ENCODE peak calls at places on chromosomes 3 and 15, in five cellular contexts. One of them, this sample, is unnamed.

GRCh38 chr3:57977755-57978715 is 30.2 kb upstream of the FLNB start:
- DNase-seq in CD8-positive, alpha-beta T cell: no peak
- DNase-seq in right atrium auricular region: no peak
- DNase-seq in tibial artery: no peak
- DNase-seq in body of pancreas: no peak
- DNase-seq in this sample: peak; percentile 89

GRCh38 chr15:64046347-64047153 is at the start of gene DAPK2:
- DNase-seq in CD8-positive, alpha-beta T cell: peak; percentile 63
- DNase-seq in right atrium auricular region: peak; percentile 64
- DNase-seq in tibial artery: peak; percentile 75
- DNase-seq in body of pancreas: peak; percentile 75
- DNase-seq in this sample: peak; percentile 83

GRCh38 chr15:25175789-25176615 is 221.2 kb downstream of the SNRPN start:
- DNase-seq in CD8-positive, alpha-beta T cell: no peak
- DNase-seq in right atrium auricular region: peak; percentile 43
- DNase-seq in tibial artery: no peak
- DNase-seq in body of pancreas: peak; percentile 1
- DNase-seq in this sample: no peak

GRCh38 chr3:111616417-111617105 is 21.4 kb upstream of the ZBED2 start:
- DNase-seq in CD8-positive, alpha-beta T cell: peak; percentile 24
- DNase-seq in right atrium auricular region: no peak
- DNase-seq in tibial artery: no peak
- DNase-seq in body of pancreas: no peak
- DNase-seq in this sample: peak; percentile 58

GRCh38 chr15:74433592-74434259 is at the start of gene SEMA7A:
- DNase-seq in CD8-positive, alpha-beta T cell: peak; percentile 61
- DNase-seq in right atrium auricular region: peak; percentile 79
- DNase-seq in tibial artery: peak; percentile 89
- DNase-seq in body of pancreas: peak; percentile 84
- DNase-seq in this sample: peak; percentile 65

GRCh38 chr15:59191855-59192237 is 14.8 kb upstream of the LDHAL6B start:
- DNase-seq in CD8-positive, alpha-beta T cell: no peak
- DNase-seq in right atrium auricular region: no peak
- DNase-seq in tibial artery: no peak
- DNase-seq in body of pancreas: no peak
- DNase-seq in this sample: no peak

GRCh38 chr15:72358532-72359180 is 17.2 kb downstream of the HEXA start:
- DNase-seq in CD8-positive, alpha-beta T cell: no peak
- DNase-seq in right atrium auricular region: peak; percentile 64
- DNase-seq in tibial artery: no peak
- DNase-seq in body of pancreas: peak; percentile 37
- DNase-seq in this sample: peak; percentile 14

GRCh38 chr3:52896613-52897012 is 735 bp downstream of the STIMATE start:
- DNase-seq in CD8-positive, alpha-beta T cell: no peak
- DNase-seq in right atrium auricular region: no peak
- DNase-seq in tibial artery: no peak
- DNase-seq in body of pancreas: no peak
- DNase-seq in this sample: no peak

GRCh38 chr15:67746450-67746849 is 78.9 kb upstream of the SKOR1 start:
- DNase-seq in CD8-positive, alpha-beta T cell: no peak
- DNase-seq in right atrium auricular region: no peak
- DNase-seq in tibial artery: no peak
- DNase-seq in body of pancreas: no peak
- DNase-seq in this sample: no peak

GRCh38 chr3:47910777-47911440 is 105.3 kb downstream of the MAP4 start:
- DNase-seq in CD8-positive, alpha-beta T cell: no peak
- DNase-seq in right atrium auricular region: no peak
- DNase-seq in tibial artery: no peak
- DNase-seq in body of pancreas: no peak
- DNase-seq in this sample: no peak

GRCh38 chr3:14508966-14509795 is 31.0 kb downstream of the GRIP2 start:
- DNase-seq in CD8-positive, alpha-beta T cell: peak; percentile 62
- DNase-seq in right atrium auricular region: no peak
- DNase-seq in tibial artery: peak; percentile 69
- DNase-seq in body of pancreas: peak; percentile 54
- DNase-seq in this sample: peak; percentile 50

GRCh38 chr3:76199382-76199781 is 414.0 kb upstream of the ZNF717 start:
- DNase-seq in CD8-positive, alpha-beta T cell: no peak
- DNase-seq in right atrium auricular region: no peak
- DNase-seq in tibial artery: no peak
- DNase-seq in body of pancreas: no peak
- DNase-seq in this sample: no peak

GRCh38 chr15:67884514-67885225 is 44.8 kb upstream of the RNU6-1 start:
- DNase-seq in CD8-positive, alpha-beta T cell: peak; percentile 24
- DNase-seq in right atrium auricular region: peak; percentile 81
- DNase-seq in tibial artery: peak; percentile 92
- DNase-seq in body of pancreas: peak; percentile 88
- DNase-seq in this sample: peak; percentile 96

GRCh38 chr15:82764740-82765139 is 41.1 kb downstream of the FSD2 start:
- DNase-seq in CD8-positive, alpha-beta T cell: no peak
- DNase-seq in right atrium auricular region: no peak
- DNase-seq in tibial artery: no peak
- DNase-seq in body of pancreas: no peak
- DNase-seq in this sample: no peak

GRCh38 chr3:119239421-119239820 is 1.3 kb downstream of the B4GALT4 start:
- DNase-seq in CD8-positive, alpha-beta T cell: no peak
- DNase-seq in right atrium auricular region: no peak
- DNase-seq in tibial artery: no peak
- DNase-seq in body of pancreas: no peak
- DNase-seq in this sample: peak; percentile 66

GRCh38 chr3:177425042-177425441 is 227.8 kb upstream of the TBL1XR1 start:
- DNase-seq in CD8-positive, alpha-beta T cell: no peak
- DNase-seq in right atrium auricular region: no peak
- DNase-seq in tibial artery: no peak
- DNase-seq in body of pancreas: no peak
- DNase-seq in this sample: no peak

GRCh38 chr3:49554639-49555265 is 475 bp downstream of the BSN start:
- DNase-seq in CD8-positive, alpha-beta T cell: no peak
- DNase-seq in right atrium auricular region: no peak
- DNase-seq in tibial artery: no peak
- DNase-seq in body of pancreas: peak; percentile 54
- DNase-seq in this sample: peak; percentile 34

GRCh38 chr15:24955549-24955929 is 752 bp downstream of the SNRPN start:
- DNase-seq in CD8-positive, alpha-beta T cell: peak; percentile 3
- DNase-seq in right atrium auricular region: no peak
- DNase-seq in tibial artery: peak; percentile 68
- DNase-seq in body of pancreas: peak; percentile 7
- DNase-seq in this sample: no peak

GRCh38 chr3:97636465-97636864 is 128.1 kb upstream of the ARL6 start:
- DNase-seq in CD8-positive, alpha-beta T cell: no peak
- DNase-seq in right atrium auricular region: no peak
- DNase-seq in tibial artery: no peak
- DNase-seq in body of pancreas: no peak
- DNase-seq in this sample: no peak

GRCh38 chr3:195839260-195840010 is 27.7 kb upstream of the MUC4 start:
- DNase-seq in CD8-positive, alpha-beta T cell: no peak
- DNase-seq in right atrium auricular region: no peak
- DNase-seq in tibial artery: no peak
- DNase-seq in body of pancreas: no peak
- DNase-seq in this sample: no peak

GRCh38 chr3:123299581-123299980 is 97.8 kb downstream of the SEC22A start:
- DNase-seq in CD8-positive, alpha-beta T cell: no peak
- DNase-seq in right atrium auricular region: no peak
- DNase-seq in tibial artery: no peak
- DNase-seq in body of pancreas: no peak
- DNase-seq in this sample: no peak

GRCh38 chr3:138092023-138092422 is 23.4 kb downstream of the DZIP1L start:
- DNase-seq in CD8-positive, alpha-beta T cell: no peak
- DNase-seq in right atrium auricular region: no peak
- DNase-seq in tibial artery: no peak
- DNase-seq in body of pancreas: no peak
- DNase-seq in this sample: no peak

GRCh38 chr3:37826933-37827332 is 34.7 kb upstream of the CTDSPL start:
- DNase-seq in CD8-positive, alpha-beta T cell: no peak
- DNase-seq in right atrium auricular region: no peak
- DNase-seq in tibial artery: no peak
- DNase-seq in body of pancreas: no peak
- DNase-seq in this sample: no peak

GRCh38 chr15:50280271-50280670 is 14.7 kb upstream of the HDC start:
- DNase-seq in CD8-positive, alpha-beta T cell: no peak
- DNase-seq in right atrium auricular region: no peak
- DNase-seq in tibial artery: no peak
- DNase-seq in body of pancreas: no peak
- DNase-seq in this sample: no peak

GRCh38 chr3:192091831-192092230 is 630.9 kb downstream of the PYDC2 start:
- DNase-seq in CD8-positive, alpha-beta T cell: no peak
- DNase-seq in right atrium auricular region: no peak
- DNase-seq in tibial artery: no peak
- DNase-seq in body of pancreas: no peak
- DNase-seq in this sample: no peak

GRCh38 chr3:15630646-15631350 is 29.3 kb downstream of the BTD start:
- DNase-seq in CD8-positive, alpha-beta T cell: no peak
- DNase-seq in right atrium auricular region: no peak
- DNase-seq in tibial artery: no peak
- DNase-seq in body of pancreas: no peak
- DNase-seq in this sample: no peak

GRCh38 chr3:193452338-193452737 is 73.8 kb upstream of the ATP13A5 start:
- DNase-seq in CD8-positive, alpha-beta T cell: no peak
- DNase-seq in right atrium auricular region: no peak
- DNase-seq in tibial artery: no peak
- DNase-seq in body of pancreas: no peak
- DNase-seq in this sample: no peak

GRCh38 chr15:29550834-29551465 is 271.3 kb downstream of the TJP1 start:
- DNase-seq in CD8-positive, alpha-beta T cell: no peak
- DNase-seq in right atrium auricular region: no peak
- DNase-seq in tibial artery: no peak
- DNase-seq in body of pancreas: peak; percentile 48
- DNase-seq in this sample: no peak

GRCh38 chr3:35664460-35664919 is 25.2 kb downstream of the ARPP21 start:
- DNase-seq in CD8-positive, alpha-beta T cell: no peak
- DNase-seq in right atrium auricular region: no peak
- DNase-seq in tibial artery: peak; percentile 61
- DNase-seq in body of pancreas: peak; percentile 17
- DNase-seq in this sample: peak; percentile 12

GRCh38 chr3:184381261-184382224 is 1.7 kb downstream of the CHRD start:
- DNase-seq in CD8-positive, alpha-beta T cell: no peak
- DNase-seq in right atrium auricular region: peak; percentile 67
- DNase-seq in tibial artery: peak; percentile 83
- DNase-seq in body of pancreas: no peak
- DNase-seq in this sample: no peak

GRCh38 chr3:184383033-184383740 is 3.3 kb downstream of the CHRD start:
- DNase-seq in CD8-positive, alpha-beta T cell: no peak
- DNase-seq in right atrium auricular region: no peak
- DNase-seq in tibial artery: peak; percentile 47
- DNase-seq in body of pancreas: no peak
- DNase-seq in this sample: no peak

GRCh38 chr3:184384342-184384741 is 4.5 kb downstream of the CHRD start:
- DNase-seq in CD8-positive, alpha-beta T cell: no peak
- DNase-seq in right atrium auricular region: no peak
- DNase-seq in tibial artery: no peak
- DNase-seq in body of pancreas: no peak
- DNase-seq in this sample: no peak

GRCh38 chr3:184380627-184381260 is 890 bp downstream of the CHRD start:
- DNase-seq in CD8-positive, alpha-beta T cell: no peak
- DNase-seq in right atrium auricular region: no peak
- DNase-seq in tibial artery: no peak
- DNase-seq in body of pancreas: no peak
- DNase-seq in this sample: no peak

GRCh38 chr3:184382326-184383032 is 2.6 kb downstream of the CHRD start:
- DNase-seq in CD8-positive, alpha-beta T cell: no peak
- DNase-seq in right atrium auricular region: no peak
- DNase-seq in tibial artery: peak; percentile 38
- DNase-seq in body of pancreas: no peak
- DNase-seq in this sample: no peak
- H3K27me3 ChIP-seq in CD8-positive, alpha-beta T cell: peaks cover 25% of the 10 kb centered on the region
- H3K27me3 ChIP-seq in right atrium auricular region: no peaks in the 10 kb centered on the region
- H3K27me3 ChIP-seq in tibial artery: no peaks in the 10 kb centered on the region
- H3K27me3 ChIP-seq in body of pancreas: no peaks in the 10 kb centered on the region
- H3K27me3 ChIP-seq in this sample: peaks cover 19% of the 10 kb centered on the region

GRCh38 chr15:37995461-37996347 is 61.3 kb downstream of the TMCO5A start:
- DNase-seq in CD8-positive, alpha-beta T cell: no peak
- DNase-seq in right atrium auricular region: no peak
- DNase-seq in tibial artery: no peak
- DNase-seq in body of pancreas: peak; percentile 39
- DNase-seq in this sample: peak; percentile 39
- H3K4me3 ChIP-seq in CD8-positive, alpha-beta T cell: no peak overlapping the region
- H3K4me3 ChIP-seq in right atrium auricular region: no peak overlapping the region
- H3K4me3 ChIP-seq in tibial artery: no peak overlapping the region
- H3K4me3 ChIP-seq in body of pancreas: no peak overlapping the region
- H3K4me3 ChIP-seq in this sample: no peak overlapping the region

GRCh38 chr15:76993114-76993715 is 1.7 kb upstream of the PSTPIP1 start:
- DNase-seq in CD8-positive, alpha-beta T cell: no peak
- DNase-seq in right atrium auricular region: no peak
- DNase-seq in tibial artery: peak; percentile 45
- DNase-seq in body of pancreas: no peak
- DNase-seq in this sample: no peak

GRCh38 chr15:76994001-76994400 is 925 bp upstream of the PSTPIP1 start:
- DNase-seq in CD8-positive, alpha-beta T cell: peak; percentile 48
- DNase-seq in right atrium auricular region: no peak
- DNase-seq in tibial artery: peak; percentile 69
- DNase-seq in body of pancreas: peak; percentile 45
- DNase-seq in this sample: no peak

GRCh38 chr15:76996076-76996525 is 1.2 kb downstream of the PSTPIP1 start:
- DNase-seq in CD8-positive, alpha-beta T cell: no peak
- DNase-seq in right atrium auricular region: no peak
- DNase-seq in tibial artery: no peak
- DNase-seq in body of pancreas: no peak
- DNase-seq in this sample: no peak

GRCh38 chr15:76994971-76995945 is at the start of gene PSTPIP1:
- DNase-seq in CD8-positive, alpha-beta T cell: peak; percentile 64
- DNase-seq in right atrium auricular region: no peak
- DNase-seq in tibial artery: peak; percentile 79
- DNase-seq in body of pancreas: no peak
- DNase-seq in this sample: peak; percentile 44

DNA sequence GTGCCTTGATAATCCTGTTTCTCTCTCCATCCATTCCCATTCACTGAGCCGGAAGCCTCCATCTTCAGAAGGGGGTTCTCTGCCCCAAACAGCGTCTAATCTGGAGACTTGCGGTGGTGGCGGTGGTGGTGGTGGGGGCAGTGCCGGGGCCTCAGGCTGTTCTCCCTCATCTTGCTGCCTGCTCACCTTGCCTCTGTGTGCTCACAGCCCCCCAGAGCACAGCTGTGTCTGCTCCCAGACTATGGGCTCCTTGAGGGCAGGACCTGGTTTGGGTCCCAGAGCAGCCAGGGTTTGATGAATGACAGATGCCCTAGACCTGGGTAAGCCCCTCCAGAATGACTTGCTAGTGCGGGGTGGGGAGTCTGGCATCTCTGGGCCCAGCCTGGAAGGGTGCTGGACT is 430 bp upstream of the PSTPIP1 start:
- DNase-seq in CD8-positive, alpha-beta T cell: no peak
- DNase-seq in right atrium auricular region: no peak
- DNase-seq in tibial artery: no peak
- DNase-seq in body of pancreas: no peak
- DNase-seq in this sample: no peak
- H3K4me1 ChIP-seq in CD8-positive, alpha-beta T cell: peaks cover 56% of the 10 kb centered on the region
- H3K4me1 ChIP-seq in right atrium auricular region: no peaks in the 10 kb centered on the region
- H3K4me1 ChIP-seq in tibial artery: no peaks in the 10 kb centered on the region
- H3K4me1 ChIP-seq in body of pancreas: peaks cover 23% of the 10 kb centered on the region
- H3K4me1 ChIP-seq in this sample: no peaks in the 10 kb centered on the region

DNA sequence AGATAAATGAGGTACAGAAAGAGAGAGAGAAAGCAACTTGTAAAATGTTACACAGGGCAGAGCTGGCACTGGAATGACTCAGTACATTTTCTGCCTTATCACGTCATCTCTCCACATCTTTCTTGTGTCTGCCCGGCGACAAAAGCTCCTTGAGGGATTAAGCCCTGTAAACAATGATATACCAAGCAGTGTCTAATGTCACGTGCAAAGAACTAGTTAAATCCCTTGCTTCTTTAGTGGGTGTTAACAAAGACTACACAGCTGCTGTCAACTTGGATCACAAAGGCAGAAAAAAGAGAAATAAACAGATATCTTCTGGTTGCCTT is 48.0 kb upstream of the FRMD4B start:
- DNase-seq in CD8-positive, alpha-beta T cell: no peak
- DNase-seq in right atrium auricular region: no peak
- DNase-seq in tibial artery: no peak
- DNase-seq in body of pancreas: no peak
- DNase-seq in this sample: no peak
- H3K27me3 ChIP-seq in CD8-positive, alpha-beta T cell: no peaks in the 10 kb centered on the region
- H3K27me3 ChIP-seq in right atrium auricular region: no peaks in the 10 kb centered on the region
- H3K27me3 ChIP-seq in tibial artery: no peaks in the 10 kb centered on the region
- H3K27me3 ChIP-seq in body of pancreas: no peaks in the 10 kb centered on the region
- H3K27me3 ChIP-seq in this sample: no peaks in the 10 kb centered on the region

This sample was measured in small intestine.